ENCODE peak calls at places on chromosomes 2 and 18, in six cellular contexts. D, A, Z, L, T and F are unnamed samples.

GRCh38 chr2:179226203-179226960 is 38.2 kb downstream of the SESTD1 start:
- DNase-seq in T (no peak), Z (peak), L (no peak), D (no peak), A (no peak), F (no peak)

GRCh38 chr2:64063924-64064331 is 44.7 kb upstream of the VPS54 start:
- DNase-seq in D (peak), T (no peak), Z (peak), L (peak), A (no peak), F (peak)

GRCh38 chr2:73908689-73909652 is 16.2 kb downstream of the ACTG2 start:
- DNase-seq in Z (no peak), T (no peak), L (no peak), A (peak), D (no peak), F (no peak)

GRCh38 chr2:20916604-20917286 is 93.8 kb upstream of the LDAH start:
- DNase-seq in T (no peak), L (peak), D (no peak), Z (peak), A (peak), F (no peak)

GRCh38 chr2:210230518-210230917 is 5.3 kb upstream of the ACADL start:
- DNase-seq in Z (no peak), D (no peak), T (no peak), L (no peak), A (no peak), F (no peak)

GRCh38 chr18:13067124-13067523 is 76.0 kb downstream of the CEP192 start:
- DNase-seq in D (no peak), L (no peak), T (no peak), A (no peak), Z (no peak), F (no peak)

GRCh38 chr2:24785704-24786321 is 7.4 kb downstream of the PTRHD1 start:
- DNase-seq in Z (no peak), T (no peak), L (no peak), D (peak), A (no peak), F (no peak)

GRCh38 chr2:205405194-205405593 is 277.1 kb upstream of the NRP2 start:
- DNase-seq in T (no peak), A (no peak), D (no peak), Z (peak), L (peak), F (no peak)

GRCh38 chr2:220509921-220510320 is 882.5 kb downstream of the SLC4A3 start:
- DNase-seq in A (no peak), L (no peak), T (no peak), D (no peak), Z (no peak), F (no peak)

GRCh38 chr2:9807056-9807455 is 36.2 kb upstream of the TAF1B start:
- DNase-seq in D (peak), T (no peak), A (peak), L (no peak), Z (no peak), F (no peak)

GRCh38 chr2:10762651-10763460 is 41.4 kb downstream of the ATP6V1C2 start:
- DNase-seq in D (no peak), Z (peak), A (no peak), T (no peak), L (peak), F (peak)

GRCh38 chr2:235543126-235543750 is 49.4 kb downstream of the AGAP1 start:
- DNase-seq in L (no peak), Z (no peak), A (no peak), D (no peak), T (no peak), F (no peak)

GRCh38 chr18:4020026-4020425 is 435.1 kb downstream of the DLGAP1 start:
- DNase-seq in A (no peak), L (no peak), D (no peak), Z (no peak), T (no peak), F (no peak)

GRCh38 chr2:15892575-15892974 is 47.8 kb upstream of the MYCN start:
- DNase-seq in T (no peak), L (no peak), Z (no peak), D (no peak), A (no peak), F (no peak)

GRCh38 chr2:156398176-156398575 is 38.0 kb upstream of the GPD2 start:
- DNase-seq in D (no peak), T (no peak), Z (no peak), L (no peak), A (no peak), F (no peak)

GRCh38 chr2:64794426-64794995 is 140.8 kb upstream of the SERTAD2 start:
- DNase-seq in D (no peak), Z (no peak), L (no peak), A (no peak), T (no peak), F (no peak)

GRCh38 chr2:65402339-65402738 is 30.1 kb downstream of the SPRED2 start:
- DNase-seq in A (no peak), L (peak), D (no peak), Z (peak), T (no peak), F (no peak)

GRCh38 chr2:48228345-48228684 is 301.6 kb upstream of the STON1 start:
- DNase-seq in Z (no peak), D (no peak), L (no peak), A (no peak), T (no peak), F (no peak)

GRCh38 chr2:152189622-152190495 is 14.3 kb upstream of the STAM2 start:
- DNase-seq in Z (peak), D (no peak), A (no peak), L (peak), T (no peak), F (no peak)

GRCh38 chr2:38947241-38948239 is 57.9 kb downstream of the ARHGEF33 start:
- DNase-seq in A (peak), L (peak), T (peak), D (peak), Z (peak), F (peak)

GRCh38 chr2:240424341-240425235 is 10.9 kb upstream of the GPC1 start:
- DNase-seq in T (peak), D (peak), Z (no peak), A (peak), L (no peak), F (peak)

DNA sequence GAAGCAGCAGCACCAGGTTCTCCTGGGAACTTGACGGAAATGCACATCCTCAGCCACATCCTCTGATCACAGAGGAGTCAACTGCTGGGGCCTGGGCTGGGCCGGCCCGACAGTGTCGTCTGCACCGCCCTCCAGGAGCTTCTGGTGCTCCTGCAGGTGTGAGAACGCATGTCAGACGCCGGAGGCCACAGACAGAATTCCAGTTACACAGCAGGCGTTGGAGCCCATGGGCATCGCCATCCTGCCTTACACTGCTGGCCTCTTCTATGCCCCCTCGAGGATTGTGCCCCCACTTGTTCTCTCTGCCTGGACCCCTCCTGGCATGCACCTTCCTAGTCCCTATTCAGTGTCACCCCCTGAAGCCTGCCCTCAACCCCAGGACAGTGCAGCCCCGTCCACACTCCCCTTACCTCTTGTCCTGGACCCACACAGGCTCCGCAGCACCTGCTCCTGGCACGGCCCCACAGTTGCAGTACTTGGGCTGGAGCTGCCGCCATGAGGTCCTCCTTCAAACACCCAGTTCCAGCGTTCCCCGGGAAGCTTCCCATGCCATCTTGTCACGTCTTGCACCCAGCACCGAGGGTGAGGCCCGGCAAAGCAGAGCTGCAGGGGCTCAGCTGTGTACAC is 37.5 kb downstream of the ADI1 start:
- DNase-seq in T (no peak), L (no peak), Z (no peak), D (no peak), A (no peak), F (peak)
- H3K4me3 ChIP-seq in T (no peak), L (no peak), Z (no peak), D (no peak), A (no peak), F (no peak)

DNA sequence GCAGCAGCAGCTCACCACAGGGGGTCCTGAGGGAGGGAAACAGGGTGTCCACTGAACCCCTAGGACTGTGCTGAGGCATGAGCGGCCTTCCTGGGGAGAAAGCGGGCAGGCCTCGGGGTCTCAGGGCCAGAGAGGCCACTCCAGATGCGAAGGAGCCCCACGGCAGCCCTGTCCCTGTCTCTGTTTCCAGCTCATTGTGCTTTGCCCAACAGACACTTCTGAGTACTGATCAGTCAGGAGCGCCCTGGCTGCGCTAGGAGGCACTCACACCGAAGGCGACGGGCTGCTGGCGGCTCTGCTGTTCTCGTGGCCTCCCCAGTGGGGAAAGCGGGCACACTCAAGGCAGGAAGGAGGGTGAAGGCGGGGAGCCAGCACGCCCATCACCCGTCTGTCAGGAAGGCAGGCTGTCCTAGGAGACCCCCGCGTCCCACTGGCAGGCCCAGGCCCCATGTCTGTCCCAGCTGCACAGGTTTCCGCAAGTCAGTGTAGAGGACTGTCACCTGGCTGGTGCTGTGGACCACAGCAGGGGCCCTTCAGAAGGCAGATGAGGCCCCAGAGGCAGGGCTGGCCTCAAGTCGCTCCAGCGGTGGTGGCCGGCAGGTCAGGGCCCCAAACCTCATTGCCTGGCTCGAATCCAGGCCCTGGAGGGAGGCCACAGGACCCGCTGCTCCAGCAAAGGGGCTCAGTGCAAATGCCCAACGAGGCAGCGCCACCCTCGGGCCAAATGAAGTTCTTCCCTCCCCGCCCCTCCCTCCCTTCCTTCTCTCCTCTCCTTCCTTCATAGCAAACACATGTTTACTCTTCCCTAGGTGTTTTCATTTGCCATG is 6.8 kb downstream of the ESPNL start:
- DNase-seq in L (peak), Z (no peak), A (peak), D (peak), T (no peak), F (no peak)
- TF ChIP-seq CTCF in L (no peak), Z (no peak), A (no peak), D (no peak), T (no peak), F (no peak)

GRCh38 chr2:55919574-55919973 is 4.0 kb downstream of the EFEMP1 start:
- DNase-seq in L (no peak), Z (no peak), A (no peak), T (no peak), D (no peak), F (no peak)

GRCh38 chr2:55923978-55924325 is 370 bp upstream of the EFEMP1 start:
- DNase-seq in L (no peak), Z (no peak), T (no peak), A (no peak), D (no peak), F (no peak)

GRCh38 chr2:55923091-55923977 is at the start of gene EFEMP1:
- DNase-seq in D (peak), Z (peak), L (peak), T (peak), A (peak), F (peak)

GRCh38 chr2:55918856-55919255 is 4.7 kb downstream of the EFEMP1 start:
- DNase-seq in A (no peak), T (no peak), L (no peak), D (no peak), Z (no peak), F (no peak)

GRCh38 chr2:55922488-55922887 is 1.1 kb downstream of the EFEMP1 start:
- DNase-seq in Z (peak), A (no peak), T (no peak), L (peak), D (no peak), F (no peak)
- H3K4me3 ChIP-seq in Z (peak), A (peak), T (peak), L (peak), D (peak), F (peak)

GRCh38 chr2:2229898-2230817 is 100.9 kb downstream of the MYT1L start:
- DNase-seq in A (no peak), T (peak), Z (no peak), D (no peak), L (no peak), F (no peak)
- TF ChIP-seq CTCF in A (no peak), T (no peak), Z (no peak), D (no peak), L (no peak), F (no peak)

GRCh38 chr18:54945726-54946125 is 13.5 kb downstream of the CCDC68 start:
- DNase-seq in T (no peak), D (no peak), Z (no peak), A (no peak), L (peak), F (no peak)
- H3K4me3 ChIP-seq in T (peak), D (peak), Z (no peak), A (no peak), L (peak), F (peak)